ENCODE peak calls at places on chromosomes 5 and 9, in five cellular contexts. N, E, T, C and M are unnamed samples. For H3K4me1 and H3K9me3, the result is how much of the 10 kb centered on the place peaks cover.

GRCh38 chr9:32072568-32072967 is 311.9 kb upstream of the ACO1 start:
- DNase-seq in N (no peak), E (no peak), T (no peak), C (no peak), M (no peak)

GRCh38 chr9:2494571-2494970 is 127.0 kb upstream of the VLDLR start:
- DNase-seq in N (peak), E (peak), T (no peak), C (no peak), M (no peak)

GRCh38 chr9:37262410-37262809 is 142.0 kb downstream of the ZCCHC7 start:
- DNase-seq in N (peak), E (no peak), T (peak), C (no peak), M (peak)

GRCh38 chr5:72618699-72619098 is 111.5 kb upstream of the ZNF366 start:
- DNase-seq in N (no peak), E (no peak), T (no peak), C (no peak), M (no peak)

GRCh38 chr5:5494489-5495402 is 72.3 kb downstream of the ICE1 start:
- DNase-seq in N (peak), E (peak), T (peak), C (peak), M (peak)

GRCh38 chr9:34049630-34050384 is 1.1 kb upstream of the UBAP2 start:
- DNase-seq in N (no peak), E (no peak), T (peak), C (no peak), M (no peak)

GRCh38 chr9:2291980-2292704 is 277.0 kb downstream of the SMARCA2 start:
- DNase-seq in N (no peak), E (no peak), T (no peak), C (no peak), M (no peak)

GRCh38 chr9:129311638-129312037 is 133.6 kb upstream of the IER5L start:
- DNase-seq in N (no peak), E (no peak), T (no peak), C (no peak), M (no peak)

GRCh38 chr5:51382759-51383493 is at the start of gene ISL1:
- DNase-seq in N (peak), E (peak), T (peak), C (no peak), M (peak)

GRCh38 chr9:93126825-93127368 is 7.2 kb downstream of the NINJ1 start:
- DNase-seq in N (peak), E (no peak), T (peak), C (peak), M (no peak)

GRCh38 chr5:23352437-23352836 is 155.0 kb upstream of the PRDM9 start:
- DNase-seq in N (peak), E (no peak), T (peak), C (peak), M (no peak)

GRCh38 chr9:114382951-114383865 is 4.6 kb downstream of the AKNA start:
- DNase-seq in N (peak), E (no peak), T (peak), C (no peak), M (no peak)

GRCh38 chr9:133347515-133347984 is 381 bp downstream of the MED22 start:
- DNase-seq in N (peak), E (no peak), T (peak), C (no peak), M (peak)

GRCh38 chr9:130020618-130021017 is 22.4 kb downstream of the FNBP1 start:
- DNase-seq in N (no peak), E (no peak), T (no peak), C (no peak), M (no peak)

GRCh38 chr5:2806176-2806575 is 54.7 kb upstream of the IRX2 start:
- DNase-seq in N (no peak), E (no peak), T (no peak), C (no peak), M (no peak)

GRCh38 chr9:98365227-98365669 is 109.8 kb upstream of the TBC1D2 start:
- DNase-seq in N (peak), E (no peak), T (peak), C (peak), M (peak)

GRCh38 chr5:5291357-5291756 is 131.1 kb upstream of the ICE1 start:
- DNase-seq in N (no peak), E (no peak), T (no peak), C (no peak), M (no peak)

GRCh38 chr5:57494104-57495098 is 11.8 kb upstream of the ACTBL2 start:
- DNase-seq in N (peak), E (peak), T (no peak), C (peak), M (peak)

GRCh38 chr9:13865869-13866268 is 448.1 kb downstream of the NFIB start:
- DNase-seq in N (no peak), E (no peak), T (no peak), C (no peak), M (no peak)

GRCh38 chr5:88674262-88675158 is 208.5 kb downstream of the MEF2C start:
- DNase-seq in N (no peak), E (no peak), T (peak), C (no peak), M (peak)

GRCh38 chr9:88462191-88462590 is 72.8 kb upstream of the NXNL2 start:
- DNase-seq in N (no peak), E (no peak), T (no peak), C (no peak), M (no peak)

GRCh38 chr5:138819065-138819464 is 56.1 kb downstream of the LRRTM2 start:
- DNase-seq in N (no peak), E (no peak), T (peak), C (no peak), M (no peak)

GRCh38 chr9:91727316-91727861 is 222.6 kb downstream of the ROR2 start:
- DNase-seq in N (peak), E (no peak), T (peak), C (peak), M (peak)

GRCh38 chr9:128762664-128763449 is 8.9 kb downstream of the ZER1 start:
- DNase-seq in N (no peak), E (no peak), T (no peak), C (peak), M (peak)

GRCh38 chr9:36928210-36928609 is 105.9 kb downstream of the PAX5 start:
- DNase-seq in N (no peak), E (no peak), T (no peak), C (no peak), M (no peak)

GRCh38 chr5:59079622-59080620 is 497.0 kb downstream of the RAB3C start:
- DNase-seq in N (peak), E (no peak), T (no peak), C (peak), M (no peak)

GRCh38 chr9:127386981-127387380 is 10.0 kb upstream of the SLC2A8 start:
- DNase-seq in N (no peak), E (no peak), T (no peak), C (no peak), M (no peak)

GRCh38 chr5:76498328-76498727 is 95.2 kb downstream of the IQGAP2 start:
- DNase-seq in N (no peak), E (no peak), T (no peak), C (no peak), M (no peak)

GRCh38 chr9:131530546-131530929 is 525 bp downstream of the UCK1 start:
- DNase-seq in N (peak), E (peak), T (peak), C (peak), M (peak)

GRCh38 chr9:90003046-90003355 is 398.2 kb downstream of the GADD45G start:
- DNase-seq in N (no peak), E (no peak), T (no peak), C (no peak), M (no peak)

GRCh38 chr9:89999534-90000370 is 394.9 kb downstream of the GADD45G start:
- DNase-seq in N (peak), E (peak), T (no peak), C (peak), M (peak)

GRCh38 chr9:90000925-90001324 is 396.1 kb downstream of the GADD45G start:
- DNase-seq in N (no peak), E (no peak), T (no peak), C (no peak), M (peak)

GRCh38 chr9:90001756-90002155 is 396.9 kb downstream of the GADD45G start:
- DNase-seq in N (no peak), E (no peak), T (no peak), C (no peak), M (no peak)

GRCh38 chr9:90002299-90003045 is 397.7 kb downstream of the GADD45G start:
- DNase-seq in N (no peak), E (no peak), T (no peak), C (no peak), M (no peak)
- H3K4me1 ChIP-seq in N (under half), E (under half), T (under half), C (under half), M (under half)

GRCh38 chr5:127754259-127754658 is 51.1 kb downstream of the CCDC192 start:
- DNase-seq in N (peak), E (no peak), T (no peak), C (no peak), M (peak)
- H3K4me3 ChIP-seq in N (no peak), E (no peak), T (no peak), C (no peak), M (no peak)

GRCh38 chr5:124714910-124715309 is 31.5 kb downstream of the ZNF608 start:
- DNase-seq in N (no peak), E (no peak), T (no peak), C (no peak), M (no peak)
- H3K9me3 ChIP-seq in N (under half), E (under half), T (under half), C (under half), M (under half)

GRCh38 chr5:10566556-10567068 is 2.7 kb downstream of the ANKRD33B start:
- DNase-seq in N (no peak), E (no peak), T (no peak), C (no peak), M (no peak)

GRCh38 chr5:10563940-10564837 is at the start of gene ANKRD33B:
- DNase-seq in N (peak), E (peak), T (peak), C (peak), M (peak)

GRCh38 chr5:10567181-10567591 is 3.3 kb downstream of the ANKRD33B start:
- DNase-seq in N (peak), E (no peak), T (no peak), C (no peak), M (no peak)

GRCh38 chr5:10564838-10565784 is 1.2 kb downstream of the ANKRD33B start:
- DNase-seq in N (peak), E (no peak), T (peak), C (no peak), M (no peak)

GRCh38 chr5:10565785-10566506 is 2.1 kb downstream of the ANKRD33B start:
- DNase-seq in N (no peak), E (no peak), T (no peak), C (no peak), M (no peak)
- H3K4me1 ChIP-seq in N (under half), E (under half), T (under half), C (under half), M (under half)

GRCh38 chr9:69380301-69380700 is 55.3 kb downstream of the ENTREP1 start:
- DNase-seq in N (peak), E (no peak), T (no peak), C (no peak), M (no peak)

GRCh38 chr9:69377291-69377690 is 52.3 kb downstream of the ENTREP1 start:
- DNase-seq in N (no peak), E (no peak), T (no peak), C (no peak), M (no peak)

GRCh38 chr9:69379250-69379982 is 54.4 kb downstream of the ENTREP1 start:
- DNase-seq in N (peak), E (no peak), T (no peak), C (no peak), M (peak)

GRCh38 chr9:69380811-69381210 is 55.8 kb downstream of the ENTREP1 start:
- DNase-seq in N (peak), E (no peak), T (no peak), C (no peak), M (no peak)

GRCh38 chr9:69376651-69377050 is 51.6 kb downstream of the ENTREP1 start:
- DNase-seq in N (peak), E (peak), T (no peak), C (no peak), M (no peak)
- H3K4me3 ChIP-seq in N (no peak), E (no peak), T (no peak), C (no peak), M (no peak)

GRCh38 chr5:129098488-129099183 is 4.1 kb downstream of the ISOC1 start:
- DNase-seq in N (peak), E (no peak), T (no peak), C (no peak), M (no peak)

GRCh38 chr5:129099184-129099570 is 4.6 kb downstream of the ISOC1 start:
- DNase-seq in N (no peak), E (no peak), T (no peak), C (no peak), M (no peak)

GRCh38 chr5:129103397-129103796 is 8.8 kb downstream of the ISOC1 start:
- DNase-seq in N (no peak), E (no peak), T (no peak), C (no peak), M (no peak)

GRCh38 chr5:129104910-129105455 is 10.4 kb downstream of the ISOC1 start:
- DNase-seq in N (no peak), E (no peak), T (no peak), C (no peak), M (no peak)

GRCh38 chr5:129101794-129102193 is 7.2 kb downstream of the ISOC1 start:
- DNase-seq in N (no peak), E (no peak), T (no peak), C (no peak), M (peak)
- H3K9me3 ChIP-seq in N (under half), E (under half), T (under half), C (under half), M (under half)

GRCh38 chr9:95060246-95060645 is 257.3 kb downstream of the FANCC start:
- DNase-seq in N (no peak), E (no peak), T (no peak), C (no peak), M (no peak)
- H3K4me1 ChIP-seq in N (under half), E (under half), T (under half), C (half or more), M (under half)

GRCh38 chr5:132546108-132546507 is 2.8 kb upstream of the IL5 start:
- DNase-seq in N (no peak), E (no peak), T (no peak), C (no peak), M (no peak)

GRCh38 chr5:132549586-132549985 is 6.3 kb upstream of the IL5 start:
- DNase-seq in N (no peak), E (no peak), T (no peak), C (no peak), M (no peak)

GRCh38 chr5:132543472-132544201 is at the start of gene IL5:
- DNase-seq in N (no peak), E (no peak), T (no peak), C (no peak), M (no peak)

GRCh38 chr5:132547269-132547668 is 3.9 kb upstream of the IL5 start:
- DNase-seq in N (no peak), E (no peak), T (no peak), C (no peak), M (no peak)
- H3K4me3 ChIP-seq in N (no peak), E (no peak), T (no peak), C (no peak), M (no peak)

DNA sequence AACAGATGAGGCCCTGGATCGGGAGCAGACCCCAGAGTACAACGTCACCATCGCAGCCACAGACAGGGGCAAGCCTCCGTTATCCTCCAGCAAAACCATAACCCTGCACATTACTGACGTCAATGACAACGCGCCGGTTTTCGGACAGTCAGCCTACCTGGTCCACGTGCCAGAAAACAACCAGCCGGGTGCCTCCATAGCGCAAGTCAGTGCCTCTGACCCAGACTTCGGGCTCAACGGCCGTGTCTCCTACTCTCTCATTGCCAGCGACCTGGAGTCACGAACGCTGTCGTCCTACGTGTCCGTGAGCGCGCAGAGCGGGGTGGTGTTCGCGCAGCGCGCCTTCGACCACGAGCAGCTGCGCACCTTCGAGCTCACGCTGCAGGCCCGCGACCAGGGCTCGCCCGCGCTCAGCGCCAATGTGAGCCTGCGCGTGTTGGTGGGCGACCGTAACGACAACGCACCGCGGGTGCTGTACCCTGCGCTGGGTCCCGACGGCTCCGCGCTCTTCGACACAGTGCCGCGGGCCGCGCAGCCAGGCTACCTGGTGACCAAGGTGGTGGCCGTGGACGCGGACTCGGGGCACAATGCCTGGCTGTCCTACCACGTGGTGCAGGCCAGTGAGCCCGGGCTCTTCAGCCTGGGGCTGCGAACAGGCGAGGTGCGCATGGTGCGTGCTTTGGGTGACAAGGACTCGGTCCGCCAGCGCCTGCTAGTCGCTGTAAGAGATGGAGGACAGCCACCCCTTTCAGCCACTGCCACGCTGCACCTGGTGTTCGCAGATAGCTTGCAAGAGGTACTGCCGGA is 1.6 kb upstream of the PCDHGA11 start:
- DNase-seq in N (no peak), E (no peak), T (no peak), C (no peak), M (no peak)
- H3K9me3 ChIP-seq in N (under half), E (under half), T (half or more), C (under half), M (under half)

DNA sequence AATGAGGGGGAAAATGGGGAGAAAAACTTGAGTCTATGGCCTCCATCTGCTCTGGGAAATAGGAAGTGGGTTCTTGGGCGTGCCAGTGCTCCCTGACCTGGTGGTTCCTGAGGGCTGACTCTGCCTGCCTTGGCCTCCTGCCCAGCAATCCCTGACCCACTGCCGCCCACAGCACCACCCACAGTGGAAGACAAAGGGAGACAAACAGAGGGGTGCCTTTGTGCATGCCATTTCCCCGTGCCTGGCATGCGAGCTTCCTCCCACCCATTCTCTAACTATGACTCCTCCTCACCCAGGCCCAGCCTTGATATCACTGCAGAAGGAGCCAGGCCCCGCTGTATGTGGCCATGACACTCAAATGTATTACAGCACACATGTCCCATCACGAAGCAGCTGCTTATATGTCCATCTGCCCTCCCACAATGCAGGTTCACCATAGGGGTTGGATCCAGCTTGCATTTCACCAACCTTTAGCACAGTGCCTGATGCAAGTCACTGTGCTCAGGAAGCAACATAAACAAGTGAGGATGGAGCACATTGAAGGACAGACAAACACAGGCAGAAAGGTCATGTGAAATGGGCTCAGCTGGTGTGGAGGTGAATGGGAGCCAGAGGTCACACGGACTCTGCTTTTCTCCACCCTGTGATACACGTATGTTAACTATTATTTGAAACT is 84.4 kb downstream of the ADRB2 start:
- DNase-seq in N (peak), E (peak), T (no peak), C (no peak), M (peak)
- H3K4me1 ChIP-seq in N (under half), E (under half), T (under half), C (under half), M (under half)